ENCODE peak calls at places on chromosome X, in ten cellular contexts. D is Calu3; F is ovary; Z is CD4-positive, alpha-beta T cell; I is nephron progenitor cell; V is AG10803; E is GM12865; K is right lobe of liver; A is cardiac muscle cell; P is GM20000. C is an unnamed sample.

GRCh38 chrX:69222103-69223090 is 57.1 kb upstream of the PJA1 start:
- DNase-seq in D (peak; percentile 79), F (peak; percentile 81), Z (peak; percentile 64), I (peak; percentile 82), V (peak; percentile 63), E (peak; percentile 59), K (peak; percentile 49), A (peak; percentile 80), P (peak; percentile 70), C (peak; percentile 46)

GRCh38 chrX:130097507-130098201 is 12.6 kb downstream of the ELF4 start:
- DNase-seq in D (peak; percentile 32), F (no peak), Z (peak; percentile 31), I (no peak), V (no peak), E (no peak), K (no peak), A (no peak), P (no peak), C (no peak)

GRCh38 chrX:107659768-107660167 is 31.5 kb downstream of the PRPS1 start:
- DNase-seq in D (no peak), F (no peak), Z (no peak), I (no peak), V (peak; percentile 56), E (peak; percentile 54), K (no peak), A (peak; percentile 73), P (no peak), C (no peak)

GRCh38 chrX:11309220-11309619 is 16.0 kb downstream of the AMELX start:
- DNase-seq in D (no peak), F (no peak), Z (no peak), I (no peak), V (no peak), E (no peak), K (no peak), A (peak; percentile 14), P (no peak), C (no peak)

GRCh38 chrX:47384502-47384901 is 14.1 kb downstream of the ZNF157 start:
- DNase-seq in D (peak; percentile 78), F (peak; percentile 49), Z (peak; percentile 61), I (peak; percentile 53), V (peak; percentile 46), E (peak; percentile 77), K (peak; percentile 60), A (peak; percentile 70), P (peak; percentile 30), C (peak; percentile 32)

GRCh38 chrX:13428055-13428786 is 108.4 kb upstream of the ATXN3L start:
- DNase-seq in D (no peak), F (no peak), Z (no peak), I (no peak), V (peak; percentile 75), E (no peak), K (no peak), A (peak; percentile 67), P (no peak), C (no peak)

GRCh38 chrX:154097003-154097596 is 417 bp downstream of the MECP2 start:
- DNase-seq in D (peak; percentile 79), F (peak; percentile 81), Z (peak; percentile 67), I (peak; percentile 84), V (peak; percentile 54), E (peak; percentile 74), K (peak; percentile 66), A (peak; percentile 72), P (peak; percentile 86), C (peak; percentile 34)

GRCh38 chrX:39772057-39772832 is 325.5 kb downstream of the BCOR start:
- DNase-seq in D (peak; percentile 47), F (peak; percentile 36), Z (peak; percentile 33), I (peak; percentile 31), V (no peak), E (peak; percentile 40), K (no peak), A (peak; percentile 37), P (peak; percentile 16), C (no peak)

GRCh38 chrX:53483838-53484420 is 49.8 kb upstream of the HSD17B10 start:
- DNase-seq in D (no peak), F (no peak), Z (no peak), I (no peak), V (peak; percentile 82), E (no peak), K (no peak), A (peak; percentile 5), P (no peak), C (no peak)

GRCh38 chrX:9995855-9996339 is 28.7 kb downstream of the CLDN34 start:
- DNase-seq in D (peak; percentile 82), F (peak; percentile 88), Z (peak; percentile 69), I (peak; percentile 79), V (peak; percentile 87), E (peak; percentile 68), K (peak; percentile 81), A (peak; percentile 89), P (peak; percentile 74), C (peak; percentile 91)

GRCh38 chrX:139290310-139290709 is 240.2 kb upstream of the F9 start:
- DNase-seq in D (no peak), F (no peak), Z (no peak), I (no peak), V (peak; percentile 36), E (peak; percentile 5), K (no peak), A (no peak), P (no peak), C (no peak)

GRCh38 chrX:136251042-136251991 is at the start of gene MAP7D3:
- DNase-seq in D (peak; percentile 60), F (peak; percentile 70), Z (peak; percentile 48), I (peak; percentile 70), V (peak; percentile 39), E (peak; percentile 70), K (peak; percentile 68), A (peak; percentile 56), P (peak; percentile 91), C (no peak)

GRCh38 chrX:24728530-24728929 is 34.8 kb downstream of the POLA1 start:
- DNase-seq in D (no peak), F (no peak), Z (no peak), I (no peak), V (no peak), E (no peak), K (peak; percentile 75), A (no peak), P (no peak), C (no peak)

GRCh38 chrX:69615779-69616519 is at the start of gene EDA:
- DNase-seq in D (peak; percentile 93), F (peak; percentile 86), Z (peak; percentile 57), I (peak; percentile 91), V (peak; percentile 47), E (peak; percentile 46), K (peak; percentile 86), A (peak; percentile 94), P (peak; percentile 8), C (peak; percentile 47)

GRCh38 chrX:110026099-110026844 is 23.4 kb downstream of the TMEM164 start:
- DNase-seq in D (peak; percentile 52), F (no peak), Z (no peak), I (no peak), V (peak; percentile 21), E (no peak), K (no peak), A (peak; percentile 42), P (no peak), C (no peak)

GRCh38 chrX:12330841-12331240 is 192.6 kb downstream of the FRMPD4 start:
- DNase-seq in D (no peak), F (no peak), Z (no peak), I (no peak), V (peak; percentile 71), E (no peak), K (no peak), A (no peak), P (no peak), C (no peak)

GRCh38 chrX:131045786-131046185 is 12.4 kb upstream of the ARHGAP36 start:
- DNase-seq in D (no peak), F (no peak), Z (no peak), I (no peak), V (no peak), E (no peak), K (no peak), A (no peak), P (no peak), C (no peak)

GRCh38 chrX:45731448-45731847 is 530.8 kb upstream of the DIPK2B start:
- DNase-seq in D (no peak), F (no peak), Z (no peak), I (no peak), V (no peak), E (no peak), K (no peak), A (no peak), P (no peak), C (no peak)
- TF ChIP-seq CTCF in D (no peak), F (no peak), Z (no peak), I (no peak), V (no peak), E (no peak), K (no peak), A (no peak), P (no peak), C (no peak)

GRCh38 chrX:19798423-19798822 is 89.0 kb downstream of the SH3KBP1 start:
- DNase-seq in D (no peak), F (no peak), Z (no peak), I (no peak), V (no peak), E (no peak), K (no peak), A (no peak), P (no peak), C (no peak)
- TF ChIP-seq CTCF in D (no peak), F (no peak), Z (no peak), I (no peak), V (no peak), E (no peak), K (no peak), A (no peak), P (no peak), C (no peak)

GRCh38 chrX:81414630-81415029 is 212.7 kb downstream of the SH3BGRL start:
- DNase-seq in D (no peak), F (no peak), Z (no peak), I (no peak), V (peak; percentile 0), E (no peak), K (no peak), A (peak; percentile 0), P (no peak), C (no peak)
- TF ChIP-seq CTCF in D (no peak), F (no peak), Z (no peak), I (no peak), V (peak; percentile 28), E (no peak), K (peak; percentile 16), A (no peak), P (no peak), C (no peak)

GRCh38 chrX:103363046-103363445 is 6.7 kb downstream of the TCEAL9 start:
- DNase-seq in D (no peak), F (no peak), Z (no peak), I (no peak), V (no peak), E (no peak), K (no peak), A (no peak), P (no peak), C (no peak)
- TF ChIP-seq CTCF in D (no peak), F (no peak), Z (no peak), I (no peak), V (no peak), E (no peak), K (no peak), A (no peak), P (no peak), C (no peak)